ENCODE peak calls at places on chromosome 10, in nine cellular contexts. K, D, O, U, Z, V, F, Y and X are unnamed samples.
A peak's percentile ranks its signal among the peaks of the same experiment; 100 is the strongest.

GRCh38 chr10:121804460-121804859 is 123.4 kb downstream of the ATE1 start:
- ATAC-seq in K (no peak), D (no peak), O (no peak), U (no peak), Z (peak; percentile 56), V (no peak), F (no peak), Y (no peak), X (no peak)

GRCh38 chr10:22832851-22833250 is 95.0 kb upstream of the ARMC3 start:
- ATAC-seq in K (no peak), D (no peak), O (no peak), U (no peak), Z (no peak), V (no peak), F (no peak), Y (no peak), X (no peak)

GRCh38 chr10:51950996-51951392 is 251.6 kb upstream of the CSTF2T start:
- ATAC-seq in K (no peak), D (no peak), O (no peak), U (no peak), Z (peak; percentile 11), V (no peak), F (no peak), Y (peak; percentile 67), X (no peak)

GRCh38 chr10:7233259-7233991 is 177.4 kb downstream of the SFMBT2 start:
- ATAC-seq in K (no peak), D (peak; percentile 75), O (peak; percentile 90), U (no peak), Z (no peak), V (no peak), F (peak; percentile 19), Y (no peak), X (peak; percentile 68)

GRCh38 chr10:22159180-22159579 is 58.6 kb downstream of the EBLN1 start:
- ATAC-seq in K (no peak), D (no peak), O (no peak), U (no peak), Z (no peak), V (peak; percentile 10), F (no peak), Y (no peak), X (no peak)

GRCh38 chr10:118300266-118300665 is 41.9 kb downstream of the FAM204A start:
- ATAC-seq in K (no peak), D (no peak), O (no peak), U (no peak), Z (no peak), V (no peak), F (no peak), Y (no peak), X (no peak)

GRCh38 chr10:66180651-66181318 is 745.1 kb upstream of the LRRTM3 start:
- ATAC-seq in K (peak; percentile 69), D (peak; percentile 92), O (peak; percentile 39), U (peak; percentile 91), Z (peak; percentile 55), V (peak; percentile 78), F (peak; percentile 78), Y (peak; percentile 82), X (no peak)

GRCh38 chr10:126476256-126476655 is 88.0 kb upstream of the ADAM12 start:
- ATAC-seq in K (no peak), D (no peak), O (no peak), U (no peak), Z (no peak), V (no peak), F (no peak), Y (peak; percentile 67), X (no peak)

GRCh38 chr10:101766753-101767599 is 8.9 kb downstream of the FGF8 start:
- ATAC-seq in K (no peak), D (peak; percentile 34), O (no peak), U (no peak), Z (no peak), V (no peak), F (no peak), Y (no peak), X (no peak)

GRCh38 chr10:80598084-80598798 is 60.5 kb downstream of the SH2D4B start:
- ATAC-seq in K (no peak), D (peak; percentile 60), O (no peak), U (no peak), Z (no peak), V (peak; percentile 50), F (no peak), Y (no peak), X (no peak)

GRCh38 chr10:75355706-75356105 is 45.9 kb downstream of the ZNF503 start:
- ATAC-seq in K (no peak), D (no peak), O (no peak), U (no peak), Z (no peak), V (no peak), F (no peak), Y (no peak), X (no peak)

GRCh38 chr10:125141150-125141859 is 19.1 kb downstream of the CTBP2 start:
- ATAC-seq in K (no peak), D (no peak), O (no peak), U (no peak), Z (no peak), V (no peak), F (no peak), Y (no peak), X (no peak)

GRCh38 chr10:125144209-125144608 is 16.2 kb downstream of the CTBP2 start:
- ATAC-seq in K (no peak), D (no peak), O (no peak), U (peak; percentile 10), Z (peak; percentile 8), V (no peak), F (no peak), Y (no peak), X (no peak)

GRCh38 chr10:125142946-125143345 is 17.4 kb downstream of the CTBP2 start:
- ATAC-seq in K (no peak), D (no peak), O (no peak), U (no peak), Z (no peak), V (no peak), F (no peak), Y (no peak), X (no peak)

GRCh38 chr10:125140151-125140550 is 20.2 kb downstream of the CTBP2 start:
- ATAC-seq in K (no peak), D (no peak), O (no peak), U (no peak), Z (no peak), V (no peak), F (no peak), Y (no peak), X (no peak)

DNA sequence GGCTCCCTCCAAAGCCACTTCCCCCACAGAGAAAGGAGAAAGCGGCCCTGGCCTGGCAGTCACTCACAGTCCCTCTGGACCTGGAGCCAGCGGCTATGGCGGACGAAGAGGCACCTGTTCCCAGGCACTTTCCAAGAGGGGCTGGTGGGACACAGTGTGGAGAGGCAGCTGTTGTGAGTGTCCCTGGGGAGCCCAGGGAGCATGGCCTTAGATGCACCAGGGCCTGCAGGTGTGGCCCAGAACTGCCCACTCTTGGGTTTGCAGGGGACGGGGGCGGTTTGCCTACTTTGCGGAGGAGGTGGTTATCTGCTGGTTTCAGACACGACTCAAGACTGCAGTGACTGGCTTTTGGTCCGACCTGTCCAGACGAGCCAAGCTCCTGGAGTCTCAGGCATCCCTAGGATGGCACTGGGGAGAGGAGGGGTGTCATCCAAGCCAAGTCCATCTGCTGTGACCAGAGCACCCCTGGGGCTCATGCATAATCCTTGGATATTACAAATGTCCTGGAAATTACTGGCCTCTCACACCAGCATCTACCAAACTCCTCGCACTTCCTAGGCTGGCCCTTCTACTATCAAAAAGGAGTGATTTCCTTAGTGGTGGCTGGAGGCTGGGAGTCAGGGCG is 18.4 kb downstream of the CTBP2 start:
- ATAC-seq in K (no peak), D (no peak), O (no peak), U (no peak), Z (no peak), V (no peak), F (no peak), Y (no peak), X (no peak)
- H3K27ac ChIP-seq in K (no peak overlapping the region), D (no peak overlapping the region), O (no peak overlapping the region), U (no peak overlapping the region), Z (no peak overlapping the region), V (no peak overlapping the region), F (no peak overlapping the region), Y (no peak overlapping the region), X (no peak overlapping the region)

GRCh38 chr10:99979066-99979685 is 30.6 kb downstream of the DNMBP start:
- ATAC-seq in K (no peak), D (no peak), O (no peak), U (no peak), Z (no peak), V (no peak), F (no peak), Y (no peak), X (no peak)
- H3K27ac ChIP-seq in K (no peak overlapping the region), D (no peak overlapping the region), O (peak overlapping the region; percentile 28), U (no peak overlapping the region), Z (no peak overlapping the region), V (no peak overlapping the region), F (no peak overlapping the region), Y (peak overlapping the region; percentile 37), X (peak overlapping the region; percentile 22)

GRCh38 chr10:35707642-35708425 is 65.7 kb upstream of the FZD8 start:
- ATAC-seq in K (no peak), D (no peak), O (no peak), U (no peak), Z (no peak), V (no peak), F (no peak), Y (no peak), X (no peak)
- H3K27ac ChIP-seq in K (no peak overlapping the region), D (no peak overlapping the region), O (no peak overlapping the region), U (no peak overlapping the region), Z (no peak overlapping the region), V (no peak overlapping the region), F (no peak overlapping the region), Y (no peak overlapping the region), X (no peak overlapping the region)

GRCh38 chr10:85602306-85602705 is 764.3 kb downstream of the GRID1 start:
- ATAC-seq in K (no peak), D (peak; percentile 25), O (no peak), U (no peak), Z (no peak), V (no peak), F (no peak), Y (no peak), X (no peak)

GRCh38 chr10:85604136-85604725 is 762.4 kb downstream of the GRID1 start:
- ATAC-seq in K (no peak), D (no peak), O (no peak), U (no peak), Z (no peak), V (no peak), F (no peak), Y (no peak), X (no peak)

GRCh38 chr10:85601526-85601925 is 765.1 kb downstream of the GRID1 start:
- ATAC-seq in K (no peak), D (no peak), O (no peak), U (no peak), Z (no peak), V (no peak), F (no peak), Y (no peak), X (no peak)

GRCh38 chr10:85603167-85603940 is 763.2 kb downstream of the GRID1 start:
- ATAC-seq in K (no peak), D (no peak), O (no peak), U (no peak), Z (no peak), V (peak; percentile 27), F (no peak), Y (peak; percentile 29), X (no peak)

DNA sequence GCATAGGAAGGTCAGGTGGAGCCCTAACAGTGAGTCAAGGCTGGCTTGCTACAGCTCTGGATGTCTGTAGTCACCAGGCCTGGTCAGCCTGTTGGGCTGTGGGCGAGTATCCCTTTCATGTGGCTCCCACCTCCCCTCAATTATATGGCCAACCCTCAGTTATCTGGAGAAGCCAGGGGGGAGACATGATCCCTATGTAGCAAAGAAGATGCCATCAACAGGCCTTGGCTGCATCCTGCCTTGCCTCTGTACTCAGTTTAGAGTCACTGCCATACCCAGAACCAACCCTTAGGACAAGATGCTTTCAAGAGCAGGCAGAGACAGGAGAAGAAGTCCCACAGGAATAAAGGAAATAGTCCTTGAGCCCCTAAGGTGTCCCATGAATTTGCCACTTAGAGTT is 763.9 kb downstream of the GRID1 start:
- ATAC-seq in K (no peak), D (no peak), O (no peak), U (no peak), Z (no peak), V (no peak), F (no peak), Y (no peak), X (no peak)
- H3K27ac ChIP-seq in K (no peak overlapping the region), D (no peak overlapping the region), O (no peak overlapping the region), U (no peak overlapping the region), Z (no peak overlapping the region), V (no peak overlapping the region), F (no peak overlapping the region), Y (no peak overlapping the region), X (no peak overlapping the region)